ENCODE peak calls at places on chromosomes 2 and 18, in six cellular contexts. P is stimulated activated CD4-positive, alpha-beta T cell treated with anti-CD3 and anti-CD28 coated beads, Interleukin-15, amount 100 ng/mL, for 1 hour; R is stimulated activated naive B cell treated with anti-CD40 and anti-IgM and Interleukin-4, amounts not matched to agents 10 μg/mL and 1 μg/mL and 100 μg/mL, for 72 hours; G is mesothelial cell of epicardium; C is neural progenitor cell; H is EH. S is an unnamed sample.

GRCh38 chr2:85353876-85354285 is 447 bp downstream of the RETSAT start:
- DNase-seq in P (no peak), H (peak), G (peak), R (no peak), C (peak), S (peak)

GRCh38 chr2:25252291-25253152 is 84.1 kb upstream of the POMC start:
- DNase-seq in R (peak), G (peak), H (peak), C (peak), P (peak), S (peak)

GRCh38 chr2:130369589-130370341 is 13.9 kb downstream of the PTPN18 start:
- DNase-seq in G (no peak), P (no peak), H (no peak), R (no peak), C (no peak), S (no peak)

GRCh38 chr2:174300114-174300513 is 34.6 kb upstream of the SP9 start:
- DNase-seq in H (peak), P (no peak), C (no peak), G (no peak), R (no peak), S (no peak)

GRCh38 chr2:191617589-191617988 is 60.3 kb upstream of the NABP1 start:
- DNase-seq in H (no peak), R (peak), P (peak), C (no peak), G (no peak), S (no peak)

GRCh38 chr18:36411745-36412168 is 114.2 kb downstream of the FHOD3 start:
- DNase-seq in G (no peak), P (no peak), R (no peak), H (peak), C (peak), S (peak)

GRCh38 chr2:161415041-161415440 is 1.1 kb upstream of the TBR1 start:
- DNase-seq in G (peak), P (no peak), H (no peak), C (peak), R (no peak), S (peak)

GRCh38 chr2:240868286-240869108 is at the start of gene AGXT:
- DNase-seq in P (no peak), G (no peak), H (peak), C (no peak), R (no peak), S (no peak)

GRCh38 chr2:120597595-120598193 is 138.0 kb upstream of the GLI2 start:
- DNase-seq in H (no peak), G (no peak), P (no peak), C (no peak), R (no peak), S (no peak)

GRCh38 chr2:78351208-78351607 is 674.3 kb upstream of the REG3G start:
- DNase-seq in P (no peak), H (no peak), C (peak), G (no peak), R (no peak), S (peak)

GRCh38 chr2:104919127-104919526 is 65.2 kb downstream of the POU3F3 start:
- DNase-seq in R (no peak), H (no peak), C (no peak), G (no peak), P (no peak), S (no peak)

GRCh38 chr2:8774371-8774770 is 63.0 kb downstream of the KIDINS220 start:
- DNase-seq in P (no peak), H (no peak), G (no peak), R (no peak), C (no peak), S (no peak)

GRCh38 chr2:159283529-159283928 is 3.0 kb downstream of the WDSUB1 start:
- DNase-seq in R (no peak), H (no peak), P (no peak), G (no peak), C (no peak), S (no peak)

GRCh38 chr18:36162981-36163380 is 24.3 kb upstream of the MOCOS start:
- DNase-seq in G (no peak), P (no peak), R (no peak), H (no peak), C (no peak), S (no peak)

GRCh38 chr18:8615397-8616025 is 6.3 kb downstream of the RAB12 start:
- DNase-seq in H (peak), R (no peak), G (no peak), P (no peak), C (no peak), S (peak)

GRCh38 chr2:151339168-151339567 is 18.2 kb upstream of the TNFAIP6 start:
- DNase-seq in G (no peak), H (no peak), P (no peak), R (no peak), C (peak), S (no peak)

GRCh38 chr18:70221156-70221910 is 15.8 kb upstream of the RTTN start:
- DNase-seq in H (no peak), C (peak), G (no peak), P (no peak), R (no peak), S (no peak)

GRCh38 chr2:71388214-71388613 is 56.6 kb downstream of the ZNF638 start:
- DNase-seq in P (no peak), R (no peak), G (no peak), H (no peak), C (no peak), S (no peak)

GRCh38 chr2:26768759-26769500 is 4.8 kb downstream of the SLC35F6 start:
- DNase-seq in C (no peak), G (no peak), R (no peak), H (peak), P (no peak), S (peak)

GRCh38 chr2:124153713-124154112 is 128.6 kb downstream of the CNTNAP5 start:
- DNase-seq in G (no peak), H (no peak), R (no peak), P (no peak), C (no peak), S (no peak)

GRCh38 chr2:143162997-143163396 is 33.8 kb downstream of the ARHGAP15 start:
- DNase-seq in G (no peak), R (no peak), H (no peak), C (no peak), P (no peak), S (no peak)

GRCh38 chr2:165055081-165055879 is 100.0 kb upstream of the SLC38A11 start:
- DNase-seq in C (no peak), R (no peak), P (no peak), H (peak), G (no peak), S (no peak)

GRCh38 chr2:151032741-151033152 is 228.9 kb downstream of the RBM43 start:
- DNase-seq in H (peak), R (no peak), P (no peak), G (no peak), C (no peak), S (peak)

GRCh38 chr18:8571399-8571798 is 37.8 kb upstream of the RAB12 start:
- DNase-seq in G (no peak), P (no peak), H (no peak), R (no peak), C (no peak), S (no peak)

GRCh38 chr2:45567974-45568789 is 42.9 kb downstream of the SRBD1 start:
- DNase-seq in C (no peak), H (peak), R (no peak), G (no peak), P (no peak), S (peak)

GRCh38 chr2:234388591-234388990 is 108.3 kb downstream of the ARL4C start:
- DNase-seq in P (no peak), G (no peak), C (no peak), H (no peak), R (no peak), S (no peak)

GRCh38 chr2:70767699-70768584 is at the start of gene ADD2:
- DNase-seq in C (peak), R (peak), H (peak), P (no peak), G (peak), S (peak)

GRCh38 chr18:42977982-42978595 is 137.4 kb downstream of the RIT2 start:
- DNase-seq in H (no peak), P (no peak), R (no peak), G (no peak), C (peak), S (no peak)

GRCh38 chr2:235008584-235009044 is 56.8 kb downstream of the SH3BP4 start:
- DNase-seq in G (no peak), P (no peak), C (no peak), H (no peak), R (no peak), S (no peak)

S was measured in ELR.